ENCODE peak calls at places on chromosomes 16 and 17, in four cellular contexts. I is IMR-90; A is adrenal gland; D is effector memory CD4-positive, alpha-beta T cell. C is an unnamed sample.

GRCh38 chr17:8126306-8127066 is 2.6 kb upstream of the HES7 start:
- DNase-seq in I (peak), D (peak), A (peak), C (no peak)

GRCh38 chr17:81471804-81472456 is 40.7 kb downstream of the ACTG1 start:
- DNase-seq in D (no peak), A (no peak), I (no peak), C (peak)

GRCh38 chr17:41811549-41812175 is at the start of gene P3H4:
- DNase-seq in I (peak), A (peak), D (peak), C (peak)

GRCh38 chr17:81031571-81032550 is 3.1 kb upstream of the BAIAP2 start:
- DNase-seq in D (no peak), I (no peak), A (no peak), C (no peak)

GRCh38 chr16:10981697-10982216 is 37.4 kb downstream of the CLEC16A start:
- DNase-seq in I (no peak), D (no peak), A (no peak), C (no peak)

GRCh38 chr16:77435240-77435819 is 496 bp upstream of the ADAMTS18 start:
- DNase-seq in A (no peak), I (no peak), D (no peak), C (no peak)

GRCh38 chr17:2195729-2196128 is 107.9 kb downstream of the SMG6 start:
- DNase-seq in I (no peak), D (no peak), A (no peak), C (no peak)

GRCh38 chr16:86517652-86518258 is 7.4 kb downstream of the FOXF1 start:
- DNase-seq in I (peak), D (no peak), A (peak), C (no peak)

GRCh38 chr17:44733753-44734152 is 25.0 kb upstream of the ADAM11 start:
- DNase-seq in D (no peak), I (no peak), A (no peak), C (no peak)

GRCh38 chr16:86061771-86062170 is 162.8 kb downstream of the IRF8 start:
- DNase-seq in A (no peak), I (no peak), D (no peak), C (no peak)

GRCh38 chr16:31200821-31201510 is 1.6 kb downstream of the PYCARD start:
- DNase-seq in I (no peak), A (no peak), D (peak), C (no peak)

GRCh38 chr16:8962393-8963009 is 1.2 kb downstream of the USP7 start:
- DNase-seq in D (peak), A (no peak), I (no peak), C (no peak)

GRCh38 chr16:58040496-58040846 is 14.9 kb downstream of the MMP15 start:
- DNase-seq in A (no peak), D (no peak), I (no peak), C (no peak)

GRCh38 chr16:84603115-84603816 is 14.6 kb downstream of the COTL1 start:
- DNase-seq in A (peak), D (no peak), I (peak), C (peak)
- H3K4me3 ChIP-seq in A (peak), D (peak), I (peak), C (no peak)

DNA sequence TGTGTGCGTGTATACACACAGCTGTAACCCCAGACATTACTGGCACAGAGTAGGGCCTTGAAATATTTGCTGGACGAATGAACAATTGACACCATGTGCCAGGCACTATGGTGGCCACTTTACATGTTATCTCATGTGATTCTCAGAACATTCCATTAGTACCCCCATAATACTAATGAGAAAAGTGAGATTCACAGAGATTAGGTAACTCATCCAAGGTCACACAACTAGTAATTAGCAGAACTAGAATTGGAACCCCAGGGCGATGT is 2.0 kb upstream of the MATCAP1 start:
- DNase-seq in D (no peak), I (no peak), A (no peak), C (no peak)
- H3K4me3 ChIP-seq in D (no peak), I (no peak), A (no peak), C (peak)

GRCh38 chr16:4795181-4795827 is at the start of gene SMIM22:
- DNase-seq in I (no peak), A (no peak), D (no peak), C (no peak)
- H3K4me3 ChIP-seq in I (no peak), A (no peak), D (no peak), C (no peak)

DNA sequence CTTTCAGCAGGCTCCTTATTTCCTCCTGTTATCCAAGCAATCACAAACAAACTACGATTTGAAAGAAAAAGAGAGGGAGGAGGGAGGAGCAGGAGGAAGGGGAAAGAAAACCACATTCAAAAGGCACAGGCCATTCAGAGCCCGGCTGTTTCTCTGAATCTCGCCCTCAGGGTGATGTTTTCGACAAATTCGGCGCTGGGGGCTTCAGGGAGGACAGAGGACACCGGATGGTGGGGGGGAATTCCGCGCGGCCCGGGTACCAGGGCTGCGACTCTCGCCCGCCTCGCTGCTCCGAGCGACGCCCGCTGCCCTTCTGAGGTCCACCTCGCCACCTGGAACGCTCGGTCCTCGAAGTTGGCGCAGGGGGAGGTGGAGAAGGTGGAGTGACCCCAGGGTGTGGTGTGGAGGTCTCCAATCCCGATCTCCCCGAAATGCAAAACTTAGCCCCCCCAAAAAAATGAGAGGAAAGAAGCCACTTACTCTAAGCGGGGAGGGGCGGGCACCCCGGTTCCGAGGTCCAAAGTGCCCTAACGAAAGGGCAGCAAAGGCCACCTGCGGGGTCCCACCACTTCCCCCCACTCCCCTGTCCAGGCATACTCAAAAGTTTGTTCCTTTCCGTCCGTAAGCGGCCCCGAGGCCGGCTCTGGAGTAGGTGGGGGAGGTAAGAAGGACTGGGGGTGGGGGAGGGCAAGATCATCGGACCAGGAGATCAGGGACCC is 1.2 kb downstream of the TOX3 start:
- DNase-seq in I (no peak), D (no peak), A (no peak), C (no peak)
- H3K4me3 ChIP-seq in I (no peak), D (no peak), A (peak), C (no peak)

GRCh38 chr17:55416470-55417052 is 5.1 kb downstream of the MMD start:
- DNase-seq in I (peak), A (no peak), D (no peak), C (peak)
- H3K4me3 ChIP-seq in I (no peak), A (no peak), D (no peak), C (no peak)